ENCODE peak calls at places on chromosomes 6 and 20, in four cellular contexts. M, X, N and E are unnamed samples.

GRCh38 chr6:113654396-113654795 is 202.7 kb upstream of the MARCKS start:
- DNase-seq in X (peak; percentile 52), M (peak; percentile 91), N (no peak), E (no peak)

GRCh38 chr20:11178946-11179654 is 505.3 kb upstream of the JAG1 start:
- DNase-seq in X (peak; percentile 72), N (no peak), M (peak; percentile 98), E (no peak)

GRCh38 chr20:32521780-32522524 is 63.2 kb downstream of the NOL4L start:
- DNase-seq in M (peak; percentile 74), X (peak; percentile 41), N (peak; percentile 47), E (no peak)

GRCh38 chr6:141451508-141452353 is 681.0 kb upstream of the GJE1 start:
- DNase-seq in M (peak; percentile 70), N (no peak), X (peak; percentile 38), E (peak; percentile 56)

GRCh38 chr20:12243327-12243726 is 325.6 kb downstream of the BTBD3 start:
- DNase-seq in N (no peak), X (no peak), M (no peak), E (no peak)

GRCh38 chr6:147802400-147802799 is 293.9 kb downstream of the SAMD5 start:
- DNase-seq in N (no peak), X (no peak), M (no peak), E (no peak)

GRCh38 chr20:41173791-41174341 is 36.5 kb downstream of the PLCG1 start:
- DNase-seq in N (peak; percentile 20), X (no peak), M (no peak), E (no peak)

GRCh38 chr6:2891768-2892170 is 11.3 kb downstream of the SERPINB9 start:
- DNase-seq in X (no peak), N (peak; percentile 57), M (peak; percentile 70), E (no peak)

GRCh38 chr6:20915150-20915549 is 380.9 kb downstream of the CDKAL1 start:
- DNase-seq in N (no peak), X (no peak), M (no peak), E (no peak)

GRCh38 chr6:84197708-84198107 is 29.7 kb downstream of the CEP162 start:
- DNase-seq in N (no peak), M (no peak), X (peak; percentile 9), E (no peak)

GRCh38 chr6:32972353-32973143 is 4.2 kb downstream of the BRD2 start:
- DNase-seq in X (no peak), M (no peak), N (no peak), E (no peak)

GRCh38 chr20:57459278-57459677 is 65.7 kb downstream of the CTCFL start:
- DNase-seq in M (no peak), X (no peak), N (no peak), E (no peak)

GRCh38 chr6:7052441-7052936 is 55.3 kb upstream of the RREB1 start:
- DNase-seq in X (peak; percentile 88), M (peak; percentile 67), N (peak; percentile 60), E (peak; percentile 19)

GRCh38 chr20:10492844-10493243 is 57.7 kb downstream of the SLX4IP start:
- DNase-seq in N (no peak), X (no peak), M (no peak), E (no peak)

GRCh38 chr20:48734104-48734749 is 93.6 kb downstream of the PREX1 start:
- DNase-seq in N (no peak), X (no peak), M (peak; percentile 51), E (no peak)

DNA sequence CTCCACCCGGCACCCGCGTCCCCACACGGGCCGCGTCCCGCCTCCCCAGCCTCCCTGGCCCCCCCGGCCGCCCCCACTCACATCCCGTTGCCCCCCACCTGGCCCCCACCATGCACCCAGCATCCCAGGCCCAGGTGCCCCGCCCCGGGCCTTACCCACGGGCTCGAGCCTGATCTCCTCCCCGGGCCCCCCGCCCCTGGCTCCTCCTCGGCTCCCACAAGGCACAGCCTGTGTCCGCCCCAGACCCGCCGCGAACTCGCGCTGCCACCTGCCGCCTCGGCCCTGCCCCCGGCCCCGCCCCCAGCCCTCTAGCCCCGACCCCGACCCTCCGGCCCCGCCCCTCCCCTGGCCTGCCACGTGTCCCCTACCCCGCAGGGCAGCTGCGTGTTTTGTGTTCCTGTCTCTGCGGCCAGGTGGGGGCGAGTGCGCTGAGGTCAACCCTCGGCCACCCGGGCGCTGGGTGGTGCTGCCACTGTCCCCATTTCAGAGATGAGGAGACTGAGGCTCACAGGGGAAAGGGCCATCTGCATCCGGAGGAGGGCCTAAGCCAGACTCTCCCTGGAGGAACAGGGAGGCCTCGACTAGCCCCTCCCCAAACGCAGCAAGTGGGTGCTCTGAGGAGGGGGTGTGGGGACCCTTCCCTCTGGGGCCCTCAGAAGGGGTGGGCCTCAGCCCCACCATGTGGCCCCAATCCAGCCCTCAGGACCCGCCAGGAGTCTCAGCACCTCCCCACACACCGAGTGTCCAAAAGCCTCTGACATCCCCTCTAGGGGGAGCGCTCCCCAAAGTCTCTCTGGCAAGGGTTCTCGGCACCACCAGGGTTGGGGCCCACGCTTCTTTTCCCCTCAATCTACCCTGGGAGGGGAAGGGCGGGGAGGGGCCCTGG is 99.8 kb downstream of the TAF4 start:
- DNase-seq in M (no peak), N (no peak), X (no peak), E (no peak)
- H3K4me3 ChIP-seq in M (no peak overlapping the region), N (no peak overlapping the region), X (no peak overlapping the region), E (no peak overlapping the region)

GRCh38 chr20:50096237-50096636 is 16.7 kb downstream of the UBE2V1 start:
- DNase-seq in M (no peak), X (no peak), N (no peak), E (no peak)
- H3K36me3 ChIP-seq in M (peaks cover 64% of the 10 kb centered on the region), X (peaks cover 33% of the 10 kb centered on the region), N (no peaks in the 10 kb centered on the region), E (peaks cover 1% of the 10 kb centered on the region)

GRCh38 chr6:44005507-44005903 is 121.7 kb downstream of the MRPL14 start:
- DNase-seq in N (no peak), M (no peak), X (no peak), E (no peak)
- TF ChIP-seq CTCF in N (no peak), M (no peak), X (no peak), E (no peak)

GRCh38 chr20:46253391-46253790 is 54.9 kb downstream of the CDH22 start:
- DNase-seq in M (peak; percentile 58), N (no peak), X (no peak), E (no peak)

GRCh38 chr20:46250772-46251171 is 57.5 kb downstream of the CDH22 start:
- DNase-seq in X (no peak), N (no peak), M (no peak), E (no peak)

GRCh38 chr20:46252352-46253091 is 55.8 kb downstream of the CDH22 start:
- DNase-seq in X (no peak), N (no peak), M (no peak), E (no peak)

GRCh38 chr20:46249671-46250070 is 58.6 kb downstream of the CDH22 start:
- DNase-seq in M (no peak), N (no peak), X (no peak), E (no peak)

DNA sequence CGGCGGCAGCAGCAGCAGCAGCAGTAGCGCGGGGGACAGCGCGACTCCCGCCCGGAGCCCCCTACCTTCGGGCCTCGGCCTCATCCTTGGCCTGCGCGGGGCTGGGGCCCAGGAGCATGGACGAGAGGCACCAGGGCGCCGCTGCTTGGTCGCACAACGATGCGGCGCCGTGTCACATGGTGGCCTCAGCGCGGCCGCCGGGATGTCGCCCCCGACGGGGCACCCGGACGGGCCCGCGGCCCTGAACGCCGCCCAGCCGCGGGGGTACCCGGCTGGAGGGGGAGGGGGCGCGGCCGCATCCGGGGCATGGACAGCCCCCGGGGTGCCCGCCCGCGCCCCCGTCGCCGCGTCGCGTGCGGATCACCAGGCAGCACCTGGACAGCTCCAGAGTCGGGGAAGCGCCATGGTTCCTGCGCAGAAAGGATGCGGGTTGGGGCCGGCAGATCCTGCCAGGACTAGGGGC is 57.1 kb downstream of the CDH22 start:
- DNase-seq in N (no peak), X (no peak), M (no peak), E (no peak)
- H3K4me3 ChIP-seq in N (no peak overlapping the region), X (no peak overlapping the region), M (no peak overlapping the region), E (no peak overlapping the region)